ENCODE peak calls at places on chromosomes 13 and 19, in five cellular contexts. One of them, this sample, is unnamed.

GRCh38 chr19:11626252-11626651 is 29.0 kb downstream of the ZNF627 start:
- DNase-seq in ecto neural progenitor cell: no peak
- DNase-seq in naive thymus-derived CD8-positive, alpha-beta T cell: no peak
- DNase-seq in NK-92 treated with Interleukin-12 subunit alpha and Interleukin-12 subunit beta, amount 100 ng/mL, for 24 hours: no peak
- DNase-seq in fibroblast of the aortic adventitia: no peak
- DNase-seq in this sample: no peak

GRCh38 chr19:39188960-39189359 is 7.8 kb upstream of the NCCRP1 start:
- DNase-seq in NK-92 treated with Interleukin-12 subunit alpha and Interleukin-12 subunit beta, amount 100 ng/mL, for 24 hours: no peak
- DNase-seq in ecto neural progenitor cell: no peak
- DNase-seq in naive thymus-derived CD8-positive, alpha-beta T cell: no peak
- DNase-seq in fibroblast of the aortic adventitia: no peak
- DNase-seq in this sample: no peak

GRCh38 chr13:72163671-72164070 is 296.7 kb upstream of the DACH1 start:
- DNase-seq in ecto neural progenitor cell: no peak
- DNase-seq in naive thymus-derived CD8-positive, alpha-beta T cell: no peak
- DNase-seq in fibroblast of the aortic adventitia: no peak
- DNase-seq in NK-92 treated with Interleukin-12 subunit alpha and Interleukin-12 subunit beta, amount 100 ng/mL, for 24 hours: no peak
- DNase-seq in this sample: no peak

GRCh38 chr19:14048439-14049153 is 13.3 kb downstream of the PALM3 start:
- DNase-seq in naive thymus-derived CD8-positive, alpha-beta T cell: peak
- DNase-seq in ecto neural progenitor cell: peak
- DNase-seq in NK-92 treated with Interleukin-12 subunit alpha and Interleukin-12 subunit beta, amount 100 ng/mL, for 24 hours: peak
- DNase-seq in fibroblast of the aortic adventitia: no peak
- DNase-seq in this sample: no peak

GRCh38 chr19:29666634-29667389 is 1.6 kb downstream of the PLEKHF1 start:
- DNase-seq in NK-92 treated with Interleukin-12 subunit alpha and Interleukin-12 subunit beta, amount 100 ng/mL, for 24 hours: peak
- DNase-seq in naive thymus-derived CD8-positive, alpha-beta T cell: no peak
- DNase-seq in ecto neural progenitor cell: peak
- DNase-seq in fibroblast of the aortic adventitia: peak
- DNase-seq in this sample: no peak

GRCh38 chr13:60134376-60134775 is 29.4 kb downstream of the DIAPH3 start:
- DNase-seq in NK-92 treated with Interleukin-12 subunit alpha and Interleukin-12 subunit beta, amount 100 ng/mL, for 24 hours: no peak
- DNase-seq in naive thymus-derived CD8-positive, alpha-beta T cell: no peak
- DNase-seq in fibroblast of the aortic adventitia: peak
- DNase-seq in ecto neural progenitor cell: no peak
- DNase-seq in this sample: no peak

GRCh38 chr19:39177110-39177699 is 19.6 kb upstream of the NCCRP1 start:
- DNase-seq in NK-92 treated with Interleukin-12 subunit alpha and Interleukin-12 subunit beta, amount 100 ng/mL, for 24 hours: no peak
- DNase-seq in ecto neural progenitor cell: no peak
- DNase-seq in fibroblast of the aortic adventitia: no peak
- DNase-seq in naive thymus-derived CD8-positive, alpha-beta T cell: no peak
- DNase-seq in this sample: no peak

GRCh38 chr19:53977991-53978731 is 13.3 kb upstream of the CACNG6 start:
- DNase-seq in NK-92 treated with Interleukin-12 subunit alpha and Interleukin-12 subunit beta, amount 100 ng/mL, for 24 hours: no peak
- DNase-seq in naive thymus-derived CD8-positive, alpha-beta T cell: peak
- DNase-seq in fibroblast of the aortic adventitia: peak
- DNase-seq in ecto neural progenitor cell: peak
- DNase-seq in this sample: no peak

GRCh38 chr19:29665826-29666633 is 769 bp downstream of the PLEKHF1 start:
- DNase-seq in fibroblast of the aortic adventitia: peak
- DNase-seq in ecto neural progenitor cell: no peak
- DNase-seq in NK-92 treated with Interleukin-12 subunit alpha and Interleukin-12 subunit beta, amount 100 ng/mL, for 24 hours: peak
- DNase-seq in naive thymus-derived CD8-positive, alpha-beta T cell: no peak
- DNase-seq in this sample: no peak

GRCh38 chr13:31433756-31434155 is 234.0 kb downstream of the B3GLCT start:
- DNase-seq in fibroblast of the aortic adventitia: peak
- DNase-seq in ecto neural progenitor cell: no peak
- DNase-seq in naive thymus-derived CD8-positive, alpha-beta T cell: no peak
- DNase-seq in NK-92 treated with Interleukin-12 subunit alpha and Interleukin-12 subunit beta, amount 100 ng/mL, for 24 hours: no peak
- DNase-seq in this sample: no peak

GRCh38 chr19:18682807-18683108 is 722 bp upstream of the CRTC1 start:
- DNase-seq in naive thymus-derived CD8-positive, alpha-beta T cell: no peak
- DNase-seq in ecto neural progenitor cell: no peak
- DNase-seq in NK-92 treated with Interleukin-12 subunit alpha and Interleukin-12 subunit beta, amount 100 ng/mL, for 24 hours: no peak
- DNase-seq in fibroblast of the aortic adventitia: no peak
- DNase-seq in this sample: no peak

GRCh38 chr13:50527612-50528509 is 315.6 kb downstream of the DLEU7 start:
- DNase-seq in ecto neural progenitor cell: no peak
- DNase-seq in fibroblast of the aortic adventitia: no peak
- DNase-seq in NK-92 treated with Interleukin-12 subunit alpha and Interleukin-12 subunit beta, amount 100 ng/mL, for 24 hours: no peak
- DNase-seq in naive thymus-derived CD8-positive, alpha-beta T cell: no peak
- DNase-seq in this sample: no peak

GRCh38 chr13:97318532-97318931 is 96.4 kb downstream of the MBNL2 start:
- DNase-seq in fibroblast of the aortic adventitia: no peak
- DNase-seq in ecto neural progenitor cell: no peak
- DNase-seq in NK-92 treated with Interleukin-12 subunit alpha and Interleukin-12 subunit beta, amount 100 ng/mL, for 24 hours: no peak
- DNase-seq in naive thymus-derived CD8-positive, alpha-beta T cell: no peak
- DNase-seq in this sample: no peak

GRCh38 chr13:113497217-113497616 is 6.7 kb upstream of the DCUN1D2 start:
- DNase-seq in naive thymus-derived CD8-positive, alpha-beta T cell: no peak
- DNase-seq in ecto neural progenitor cell: no peak
- DNase-seq in NK-92 treated with Interleukin-12 subunit alpha and Interleukin-12 subunit beta, amount 100 ng/mL, for 24 hours: no peak
- DNase-seq in fibroblast of the aortic adventitia: no peak
- DNase-seq in this sample: no peak

GRCh38 chr13:32381539-32381938 is 46.4 kb downstream of the N4BP2L1 start:
- DNase-seq in naive thymus-derived CD8-positive, alpha-beta T cell: peak
- DNase-seq in fibroblast of the aortic adventitia: peak
- DNase-seq in ecto neural progenitor cell: no peak
- DNase-seq in NK-92 treated with Interleukin-12 subunit alpha and Interleukin-12 subunit beta, amount 100 ng/mL, for 24 hours: no peak
- DNase-seq in this sample: no peak

GRCh38 chr13:80881495-80882482 is 540.9 kb upstream of the SPRY2 start:
- DNase-seq in naive thymus-derived CD8-positive, alpha-beta T cell: no peak
- DNase-seq in fibroblast of the aortic adventitia: peak
- DNase-seq in ecto neural progenitor cell: no peak
- DNase-seq in NK-92 treated with Interleukin-12 subunit alpha and Interleukin-12 subunit beta, amount 100 ng/mL, for 24 hours: no peak
- DNase-seq in this sample: peak

GRCh38 chr19:7554990-7555864 is 19.7 kb downstream of the PNPLA6 start:
- DNase-seq in fibroblast of the aortic adventitia: no peak
- DNase-seq in naive thymus-derived CD8-positive, alpha-beta T cell: no peak
- DNase-seq in ecto neural progenitor cell: peak
- DNase-seq in NK-92 treated with Interleukin-12 subunit alpha and Interleukin-12 subunit beta, amount 100 ng/mL, for 24 hours: no peak
- DNase-seq in this sample: no peak

GRCh38 chr13:95500136-95500718 is 52.3 kb upstream of the CLDN10 start:
- DNase-seq in naive thymus-derived CD8-positive, alpha-beta T cell: no peak
- DNase-seq in NK-92 treated with Interleukin-12 subunit alpha and Interleukin-12 subunit beta, amount 100 ng/mL, for 24 hours: no peak
- DNase-seq in ecto neural progenitor cell: no peak
- DNase-seq in fibroblast of the aortic adventitia: no peak
- DNase-seq in this sample: no peak

GRCh38 chr19:51107406-51108065 is 673 bp downstream of the CTU1 start:
- DNase-seq in ecto neural progenitor cell: no peak
- DNase-seq in fibroblast of the aortic adventitia: peak
- DNase-seq in naive thymus-derived CD8-positive, alpha-beta T cell: no peak
- DNase-seq in NK-92 treated with Interleukin-12 subunit alpha and Interleukin-12 subunit beta, amount 100 ng/mL, for 24 hours: no peak
- DNase-seq in this sample: no peak

GRCh38 chr13:110179116-110179857 is 127.7 kb downstream of the COL4A1 start:
- DNase-seq in fibroblast of the aortic adventitia: no peak
- DNase-seq in NK-92 treated with Interleukin-12 subunit alpha and Interleukin-12 subunit beta, amount 100 ng/mL, for 24 hours: no peak
- DNase-seq in ecto neural progenitor cell: no peak
- DNase-seq in naive thymus-derived CD8-positive, alpha-beta T cell: no peak
- DNase-seq in this sample: no peak

GRCh38 chr19:7292950-7293794 is 1.0 kb downstream of the INSR start:
- DNase-seq in naive thymus-derived CD8-positive, alpha-beta T cell: no peak
- DNase-seq in ecto neural progenitor cell: peak
- DNase-seq in NK-92 treated with Interleukin-12 subunit alpha and Interleukin-12 subunit beta, amount 100 ng/mL, for 24 hours: no peak
- DNase-seq in fibroblast of the aortic adventitia: no peak
- DNase-seq in this sample: no peak

GRCh38 chr19:18339703-18340102 is 695 bp upstream of the PGPEP1 start:
- DNase-seq in ecto neural progenitor cell: no peak
- DNase-seq in NK-92 treated with Interleukin-12 subunit alpha and Interleukin-12 subunit beta, amount 100 ng/mL, for 24 hours: no peak
- DNase-seq in fibroblast of the aortic adventitia: peak
- DNase-seq in naive thymus-derived CD8-positive, alpha-beta T cell: no peak
- DNase-seq in this sample: no peak

GRCh38 chr19:27890696-27891095 is 1322.3 kb downstream of the UQCRFS1 start:
- DNase-seq in naive thymus-derived CD8-positive, alpha-beta T cell: no peak
- DNase-seq in NK-92 treated with Interleukin-12 subunit alpha and Interleukin-12 subunit beta, amount 100 ng/mL, for 24 hours: no peak
- DNase-seq in fibroblast of the aortic adventitia: no peak
- DNase-seq in ecto neural progenitor cell: no peak
- DNase-seq in this sample: no peak

GRCh38 chr19:34193876-34194275 is 21.6 kb downstream of the LSM14A start:
- DNase-seq in ecto neural progenitor cell: no peak
- DNase-seq in fibroblast of the aortic adventitia: no peak
- DNase-seq in naive thymus-derived CD8-positive, alpha-beta T cell: no peak
- DNase-seq in NK-92 treated with Interleukin-12 subunit alpha and Interleukin-12 subunit beta, amount 100 ng/mL, for 24 hours: no peak
- DNase-seq in this sample: no peak

GRCh38 chr19:12913871-12914690 is 5.0 kb downstream of the SYCE2 start:
- DNase-seq in fibroblast of the aortic adventitia: no peak
- DNase-seq in naive thymus-derived CD8-positive, alpha-beta T cell: peak
- DNase-seq in ecto neural progenitor cell: no peak
- DNase-seq in NK-92 treated with Interleukin-12 subunit alpha and Interleukin-12 subunit beta, amount 100 ng/mL, for 24 hours: no peak
- DNase-seq in this sample: no peak

GRCh38 chr19:48511800-48512503 is at the start of gene LMTK3:
- DNase-seq in fibroblast of the aortic adventitia: peak
- DNase-seq in naive thymus-derived CD8-positive, alpha-beta T cell: peak
- DNase-seq in ecto neural progenitor cell: peak
- DNase-seq in NK-92 treated with Interleukin-12 subunit alpha and Interleukin-12 subunit beta, amount 100 ng/mL, for 24 hours: no peak
- DNase-seq in this sample: peak

This sample was measured in NCI-H774.